ENCODE peak calls at places on chromosomes 13 and 19, in four cellular contexts. C is choroid plexus epithelial cell, A is cardiac fibroblast, Y is WTC11. M is an unnamed sample.

GRCh38 chr13:80217614-80218456 is 123.1 kb downstream of the SPRY2 start:
- DNase-seq in Y (peak; percentile 13), C (peak; percentile 78), A (peak; percentile 91), M (peak; percentile 96)

GRCh38 chr19:54561840-54562239 is 11.8 kb upstream of the LILRA2 start:
- DNase-seq in Y (no peak), C (no peak), A (no peak), M (no peak)

GRCh38 chr13:110936519-110936918 is 21.6 kb upstream of the ANKRD10 start:
- DNase-seq in Y (no peak), C (no peak), A (no peak), M (no peak)

GRCh38 chr13:85985791-85986190 is 186.6 kb upstream of the SLITRK6 start:
- DNase-seq in A (peak; percentile 41), C (peak; percentile 86), Y (no peak), M (peak; percentile 82)

GRCh38 chr19:5121286-5122120 is 152.6 kb downstream of the KDM4B start:
- DNase-seq in C (no peak), A (no peak), Y (no peak), M (no peak)

GRCh38 chr19:29119582-29119981 is 93.4 kb downstream of the UQCRFS1 start:
- DNase-seq in C (no peak), A (peak; percentile 4), Y (peak; percentile 41), M (no peak)

GRCh38 chr13:42039457-42039945 is 8.9 kb upstream of the DGKH start:
- DNase-seq in Y (no peak), A (no peak), C (no peak), M (no peak)

GRCh38 chr13:102721800-102722231 is 27.0 kb upstream of the METTL21C start:
- DNase-seq in Y (no peak), C (peak; percentile 60), A (peak; percentile 78), M (peak; percentile 64)

GRCh38 chr19:33464010-33464732 is 57.4 kb downstream of the PEPD start:
- DNase-seq in A (no peak), C (no peak), Y (no peak), M (no peak)

GRCh38 chr13:38686635-38687245 is at the start of gene FREM2:
- DNase-seq in C (peak; percentile 29), A (no peak), Y (peak; percentile 94), M (peak; percentile 9)

GRCh38 chr13:21011378-21011777 is 50.0 kb downstream of the LATS2 start:
- DNase-seq in A (no peak), C (peak; percentile 54), Y (no peak), M (no peak)

GRCh38 chr19:54415208-54415900 is at the start of gene TTYH1:
- DNase-seq in A (no peak), Y (peak; percentile 77), C (no peak), M (no peak)

GRCh38 chr19:18519962-18520847 is 1.7 kb downstream of the ELL start:
- DNase-seq in Y (peak; percentile 67), A (peak; percentile 83), C (peak; percentile 83), M (peak; percentile 83)

GRCh38 chr13:62627226-62627625 is 1211.6 kb upstream of the PCDH20 start:
- DNase-seq in C (no peak), Y (no peak), A (no peak), M (no peak)

GRCh38 chr19:17757125-17757524 is 5.8 kb downstream of the FCHO1 start:
- DNase-seq in C (peak; percentile 76), A (peak; percentile 64), Y (no peak), M (peak; percentile 64)

GRCh38 chr13:21364357-21364756 is 94.7 kb downstream of the ZDHHC20 start:
- DNase-seq in A (no peak), Y (no peak), C (no peak), M (no peak)

GRCh38 chr13:23899555-23899954 is 2.3 kb upstream of the C1QTNF9B start:
- DNase-seq in A (peak; percentile 59), C (peak; percentile 73), Y (no peak), M (peak; percentile 61)

GRCh38 chr13:51666316-51666715 is 82.1 kb downstream of the WDFY2 start:
- DNase-seq in C (no peak), Y (no peak), A (no peak), M (no peak)

GRCh38 chr13:45519473-45519872 is 54.7 kb downstream of the COG3 start:
- DNase-seq in Y (no peak), C (no peak), A (no peak), M (no peak)

GRCh38 chr19:51398096-51398704 is 7.8 kb upstream of the C19orf84 start:
- DNase-seq in A (peak; percentile 41), Y (no peak), C (peak; percentile 58), M (peak; percentile 37)

GRCh38 chr13:82800391-82800790 is 1081.9 kb downstream of the SLITRK1 start:
- DNase-seq in Y (no peak), C (peak; percentile 10), A (no peak), M (no peak)

GRCh38 chr19:18109731-18110671 is 12.4 kb downstream of the MAST3 start:
- DNase-seq in A (no peak), Y (peak; percentile 60), C (no peak), M (no peak)

GRCh38 chr19:13842294-13843103 is 34.4 kb upstream of the NANOS3 start:
- DNase-seq in A (peak; percentile 90), Y (peak; percentile 59), C (peak; percentile 78), M (peak; percentile 77)

GRCh38 chr19:23823952-23824389 is 65.3 kb upstream of the ZNF681 start:
- DNase-seq in A (no peak), Y (peak; percentile 50), C (peak; percentile 11), M (no peak)

GRCh38 chr13:94414141-94414540 is 65.3 kb downstream of the DCT start:
- DNase-seq in A (no peak), C (no peak), Y (no peak), M (no peak)

DNA sequence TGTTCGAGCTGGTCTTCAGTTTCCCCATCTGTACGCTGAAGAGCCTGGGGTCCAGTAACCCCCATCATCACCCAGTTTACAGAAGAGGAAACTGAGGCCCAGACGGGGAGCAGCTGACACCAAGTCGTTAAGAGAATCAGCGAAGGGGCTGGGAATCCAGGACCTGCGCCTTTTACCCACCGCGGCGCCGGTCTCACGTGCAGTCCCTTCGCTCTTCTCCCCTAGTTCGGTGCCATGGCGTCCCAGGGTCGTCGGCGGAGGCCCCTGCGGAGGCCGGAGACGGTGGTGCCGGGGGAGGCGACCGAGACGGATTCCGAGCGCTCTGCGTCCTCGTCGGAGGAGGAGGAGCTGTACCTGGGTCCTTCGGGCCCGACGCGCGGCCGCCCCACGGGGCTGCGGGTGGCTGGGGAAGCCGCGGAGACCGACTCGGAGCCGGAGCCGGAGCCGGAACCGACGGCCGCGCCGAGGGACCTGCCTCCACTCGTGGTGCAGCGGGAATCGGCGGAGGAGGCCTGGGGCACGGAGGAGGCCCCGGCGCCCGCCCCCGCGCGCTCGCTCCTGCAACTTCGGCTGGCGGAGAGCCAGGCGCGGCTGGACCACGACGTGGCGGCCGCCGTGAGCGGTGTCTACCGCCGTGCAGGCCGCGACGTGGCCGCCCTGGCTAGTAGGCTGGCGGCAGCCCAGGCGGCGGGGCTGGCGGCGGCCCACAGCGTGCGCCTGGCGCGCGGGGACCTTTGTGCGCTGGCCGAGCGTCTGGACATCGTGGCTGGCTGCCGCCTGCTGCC is 671 bp downstream of the BLOC1S3 start:
- DNase-seq in Y (no peak), C (peak; percentile 33), A (peak; percentile 42), M (peak; percentile 33)
- TF ChIP-seq CTCF in Y (no peak), C (no peak), A (no peak), M (no peak)

GRCh38 chr13:112837371-112838037 is 131.5 kb upstream of the MCF2L start:
- DNase-seq in Y (no peak), C (no peak), A (peak; percentile 39), M (peak; percentile 21)

GRCh38 chr13:112838038-112838965 is 130.7 kb upstream of the MCF2L start:
- DNase-seq in C (no peak), Y (no peak), A (no peak), M (no peak)

GRCh38 chr13:112836940-112837339 is 132.1 kb upstream of the MCF2L start:
- DNase-seq in Y (no peak), A (no peak), C (no peak), M (no peak)

GRCh38 chr13:112840472-112841302 is 128.3 kb upstream of the MCF2L start:
- DNase-seq in Y (no peak), C (no peak), A (no peak), M (no peak)

DNA sequence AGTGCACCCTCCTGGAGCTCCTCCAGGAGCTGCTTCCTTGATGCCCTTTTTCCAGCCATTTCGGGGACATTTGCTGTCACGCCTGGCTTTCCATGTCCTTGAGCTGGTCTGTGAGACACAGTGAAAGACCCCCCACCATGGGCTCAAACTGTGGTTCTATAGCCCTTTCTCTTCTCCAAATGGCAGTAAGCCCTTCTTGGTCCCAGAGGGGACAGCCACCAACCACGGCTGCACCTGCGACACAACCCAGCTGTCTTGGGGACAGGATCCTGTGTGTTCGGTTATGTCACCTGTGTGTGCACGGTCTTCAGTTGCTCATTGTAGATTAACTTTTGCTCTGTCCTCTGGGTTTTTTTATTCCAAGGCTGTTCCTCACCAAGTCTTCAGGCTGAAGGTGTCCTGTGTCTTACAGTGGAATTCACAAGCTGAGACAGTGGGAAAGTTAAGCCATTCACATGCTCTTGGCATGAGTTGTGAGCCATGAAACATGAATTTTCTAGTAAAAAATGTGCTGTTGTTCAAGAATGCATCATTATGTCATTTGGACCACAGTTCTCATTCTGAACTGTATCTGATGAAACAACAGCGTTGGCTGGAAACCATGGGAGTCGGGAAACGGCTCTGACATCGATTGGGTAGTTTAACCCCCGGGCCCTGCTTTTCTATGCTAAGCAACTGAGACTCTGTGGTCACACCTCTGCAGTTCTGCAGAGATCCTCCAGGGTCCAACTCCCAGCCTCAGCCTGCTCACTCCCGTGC is 129.5 kb upstream of the MCF2L start:
- DNase-seq in Y (no peak), A (peak; percentile 60), C (peak; percentile 60), M (peak; percentile 52)
- TF ChIP-seq CTCF in Y (no peak), A (no peak), C (peak; percentile 5), M (no peak)

GRCh38 chr13:97125810-97126738 is 96.1 kb upstream of the MBNL2 start:
- DNase-seq in A (peak; percentile 60), Y (no peak), C (peak; percentile 64), M (peak; percentile 49)
- TF ChIP-seq CTCF in A (no peak), Y (no peak), C (no peak), M (no peak)

GRCh38 chr13:30792257-30793000 is 57.1 kb downstream of the ALOX5AP start:
- DNase-seq in C (peak; percentile 98), Y (no peak), A (peak; percentile 95), M (peak; percentile 92)
- TF ChIP-seq CTCF in C (peak; percentile 84), Y (no peak), A (peak; percentile 76), M (peak; percentile 68)

DNA sequence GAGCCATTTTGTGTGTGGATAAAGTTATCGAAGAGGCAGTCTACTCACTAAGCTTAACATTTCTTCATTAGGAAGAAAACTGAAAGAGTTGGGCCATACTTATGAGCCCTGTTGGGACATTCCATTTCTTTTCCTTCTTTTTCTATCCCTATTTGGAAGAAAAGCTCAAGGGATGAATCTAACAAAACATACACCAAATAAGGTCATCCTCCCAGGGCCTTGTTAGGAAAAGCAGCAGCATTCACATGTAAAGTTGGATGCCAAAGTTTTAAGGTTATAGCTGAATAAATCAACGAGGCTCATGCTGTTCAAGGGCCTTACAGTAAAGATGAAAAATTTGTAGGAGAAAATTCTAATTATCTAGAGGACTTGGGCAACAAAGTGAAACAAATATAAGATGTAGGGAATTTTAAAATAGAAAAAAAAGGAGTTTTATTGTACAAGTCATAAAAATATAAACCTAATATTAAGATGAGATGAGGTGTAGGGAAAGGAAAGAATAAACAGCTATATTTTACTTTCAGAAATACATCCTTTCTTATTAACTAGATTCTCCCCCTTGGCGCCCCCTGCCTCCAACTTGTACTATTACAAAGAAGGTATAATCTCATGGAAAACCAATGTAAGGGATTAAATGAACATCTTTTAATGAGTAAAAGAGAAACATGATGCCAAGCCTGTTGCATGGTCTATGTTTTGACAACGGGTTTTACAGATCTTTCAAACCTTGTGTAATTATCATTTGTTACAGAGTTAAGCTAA is 160.4 kb downstream of the PCDH20 start:
- DNase-seq in C (no peak), A (peak; percentile 8), Y (peak; percentile 36), M (peak; percentile 26)
- TF ChIP-seq CTCF in C (no peak), A (peak; percentile 27), Y (peak; percentile 26), M (peak; percentile 30)

GRCh38 chr19:35140898-35141626 is 2.0 kb upstream of the FXYD7 start:
- DNase-seq in C (peak; percentile 92), Y (peak; percentile 98), A (peak; percentile 94), M (peak; percentile 89)
- TF ChIP-seq CTCF in C (peak; percentile 65), Y (no peak), A (peak; percentile 43), M (peak; percentile 38)

M was measured in fibroblast of pulmonary artery.